ENCODE peak calls at places on chromosomes 1 and 21, in six cellular contexts. C, R, J, W, H and S are unnamed samples.
A peak's percentile ranks its signal among the peaks of the same experiment; 100 is the strongest.

GRCh38 chr1:150362721-150363425 is 1.1 kb upstream of the RPRD2 start:
- DNase-seq in C (no peak), H (no peak), R (peak; percentile 37), J (no peak), W (peak; percentile 59), S (no peak)

GRCh38 chr1:33060579-33061083 is 20.3 kb upstream of the AZIN2 start:
- DNase-seq in C (peak; percentile 91), R (peak; percentile 69), J (peak; percentile 41), W (no peak), H (no peak), S (peak; percentile 40)

GRCh38 chr1:239778221-239778813 is 313.4 kb upstream of the FMN2 start:
- DNase-seq in W (no peak), J (no peak), R (no peak), C (peak; percentile 17), H (no peak), S (no peak)

GRCh38 chr1:198467342-198467741 is 73.1 kb downstream of the ATP6V1G3 start:
- DNase-seq in H (no peak), R (no peak), W (no peak), C (no peak), J (no peak), S (no peak)

GRCh38 chr21:44866780-44867179 is 6.7 kb downstream of the PTTG1IP start:
- DNase-seq in H (no peak), C (peak; percentile 90), J (no peak), R (no peak), W (peak; percentile 47), S (no peak)

GRCh38 chr1:243924188-243924587 is 74.1 kb upstream of the AKT3 start:
- DNase-seq in J (no peak), R (no peak), H (no peak), W (no peak), C (peak; percentile 43), S (no peak)

GRCh38 chr21:42465008-42465878 is 30.8 kb downstream of the RSPH1 start:
- DNase-seq in H (no peak), W (no peak), R (no peak), C (no peak), J (no peak), S (peak; percentile 21)

GRCh38 chr1:7549277-7549676 is 221.8 kb upstream of the VAMP3 start:
- DNase-seq in H (no peak), R (no peak), C (peak; percentile 89), W (no peak), J (no peak), S (peak; percentile 74)

GRCh38 chr1:22363403-22364325 is 88.0 kb upstream of the ZBTB40 start:
- DNase-seq in R (no peak), H (no peak), J (no peak), C (no peak), W (peak; percentile 96), S (no peak)

GRCh38 chr1:61142726-61143500 is 60.6 kb downstream of the NFIA start:
- DNase-seq in W (no peak), J (no peak), H (no peak), C (no peak), R (no peak), S (no peak)

GRCh38 chr1:188261849-188262248 is 1433.1 kb downstream of the PLA2G4A start:
- DNase-seq in C (no peak), R (no peak), J (no peak), H (no peak), W (no peak), S (no peak)

GRCh38 chr1:50420689-50421365 is 2.4 kb downstream of the DMRTA2 start:
- DNase-seq in J (no peak), W (peak; percentile 21), R (no peak), C (peak; percentile 62), H (no peak), S (no peak)

GRCh38 chr1:234270103-234270502 is 103.2 kb upstream of the COA6 start:
- DNase-seq in R (no peak), H (no peak), C (no peak), J (no peak), W (no peak), S (no peak)

GRCh38 chr21:41711416-41712023 is 55.3 kb downstream of the RIPK4 start:
- DNase-seq in J (no peak), H (no peak), C (no peak), R (no peak), W (no peak), S (no peak)

GRCh38 chr21:31098576-31099005 is 60.3 kb upstream of the KRTAP19-8 start:
- DNase-seq in J (peak; percentile 53), R (peak; percentile 60), H (peak; percentile 8), C (peak; percentile 83), W (peak; percentile 66), S (no peak)

GRCh38 chr1:201593200-201593828 is 54.4 kb downstream of the NAV1 start:
- DNase-seq in W (no peak), R (no peak), J (peak; percentile 46), H (no peak), C (peak; percentile 86), S (peak; percentile 52)

GRCh38 chr1:1092149-1092855 is 18.2 kb upstream of the RNF223 start:
- DNase-seq in C (no peak), J (no peak), H (no peak), R (no peak), W (no peak), S (no peak)

GRCh38 chr1:46549697-46550681 is 1.5 kb downstream of the KNCN start:
- DNase-seq in C (peak; percentile 69), R (no peak), H (no peak), J (no peak), W (peak; percentile 45), S (no peak)

GRCh38 chr1:6788946-6789345 is 3.7 kb downstream of the CAMTA1 start:
- DNase-seq in C (no peak), R (peak; percentile 7), W (no peak), H (no peak), J (no peak), S (no peak)

GRCh38 chr1:77584884-77585283 is 97.6 kb downstream of the ZZZ3 start:
- DNase-seq in R (no peak), H (no peak), W (no peak), J (no peak), C (no peak), S (no peak)

GRCh38 chr1:2350911-2351655 is 40.3 kb downstream of the MORN1 start:
- DNase-seq in H (no peak), J (no peak), R (no peak), C (no peak), W (no peak), S (no peak)

GRCh38 chr1:150557065-150557600 is 7.9 kb downstream of the ADAMTSL4 start:
- DNase-seq in W (no peak), J (peak; percentile 15), H (no peak), C (peak; percentile 1), R (no peak), S (no peak)

GRCh38 chr1:64744492-64745180 is at the start of gene RAVER2:
- DNase-seq in R (peak; percentile 39), J (peak; percentile 82), C (peak; percentile 92), W (peak; percentile 67), H (peak; percentile 15), S (no peak)

GRCh38 chr1:21629971-21630370 is 39.2 kb downstream of the RAP1GAP start:
- DNase-seq in R (no peak), C (no peak), W (no peak), J (no peak), H (no peak), S (no peak)

GRCh38 chr1:163076981-163077761 is 8.0 kb downstream of the RGS4 start:
- DNase-seq in W (peak; percentile 49), R (no peak), J (no peak), C (no peak), H (no peak), S (no peak)

GRCh38 chr1:227915564-227916553 is 31.9 kb downstream of the WNT9A start:
- DNase-seq in J (no peak), W (no peak), C (no peak), R (no peak), H (no peak), S (no peak)

GRCh38 chr21:36803801-36804452 is 105.0 kb downstream of the SIM2 start:
- DNase-seq in W (no peak), R (no peak), H (no peak), J (no peak), C (peak; percentile 50), S (no peak)

GRCh38 chr1:33306061-33306460 is 14.8 kb downstream of the A3GALT2 start:
- DNase-seq in R (no peak), H (no peak), W (no peak), J (no peak), C (no peak), S (no peak)

GRCh38 chr1:189708674-189709073 is 769.0 kb downstream of the BRINP3 start:
- DNase-seq in W (peak; percentile 30), J (no peak), C (no peak), R (no peak), H (no peak), S (no peak)

GRCh38 chr1:161702250-161702649 is 4.8 kb upstream of the FCRLA start:
- DNase-seq in H (no peak), W (no peak), J (no peak), C (no peak), R (no peak), S (no peak)

GRCh38 chr1:64421377-64421776 is 48.6 kb upstream of the CACHD1 start:
- DNase-seq in J (no peak), R (no peak), C (no peak), H (no peak), W (no peak), S (no peak)

GRCh38 chr1:89149229-89149628 is 23.3 kb upstream of the GBP2 start:
- DNase-seq in C (peak; percentile 5), W (peak; percentile 37), R (no peak), H (no peak), J (peak; percentile 63), S (no peak)

GRCh38 chr1:226666164-226666506 is 72.9 kb downstream of the ITPKB start:
- DNase-seq in J (no peak), W (no peak), R (no peak), H (no peak), C (no peak), S (no peak)

GRCh38 chr21:40416572-40416971 is 430.4 kb downstream of the DSCAM start:
- DNase-seq in C (no peak), W (no peak), J (no peak), R (no peak), H (no peak), S (no peak)

GRCh38 chr1:245788269-245788668 is 633.5 kb downstream of the KIF26B start:
- DNase-seq in R (no peak), W (no peak), J (no peak), C (peak; percentile 92), H (no peak), S (peak; percentile 29)